ENCODE peak calls at places on chromosomes 4 and X, in four cellular contexts. R is HepG2, W is K562, N is H1. S is an unnamed sample.

GRCh38 chr4:145842224-145842887 is 96.3 kb downstream of the ZNF827 start:
- DNase-seq in W (no peak), N (no peak), R (no peak), S (peak; percentile 76)

GRCh38 chrX:633043-633654 is 2.6 kb downstream of the SHOX start:
- DNase-seq in W (no peak), R (no peak), N (no peak), S (no peak)

GRCh38 chr4:25347473-25347872 is 29.6 kb upstream of the ANAPC4 start:
- DNase-seq in N (no peak), R (no peak), W (no peak), S (no peak)

GRCh38 chr4:152534541-152535231 is 1.2 kb downstream of the FBXW7 start:
- DNase-seq in R (no peak), N (no peak), W (peak; percentile 38), S (peak; percentile 20)

GRCh38 chr4:30471861-30472260 is 248.3 kb upstream of the PCDH7 start:
- DNase-seq in R (no peak), W (no peak), N (no peak), S (no peak)

GRCh38 chr4:61397174-61397573 is 197.0 kb downstream of the ADGRL3 start:
- DNase-seq in R (no peak), W (no peak), N (no peak), S (no peak)

GRCh38 chr4:56870927-56871326 is 36.8 kb upstream of the REST start:
- DNase-seq in W (no peak), R (no peak), N (no peak), S (no peak)

GRCh38 chr4:57206172-57206571 is 96.0 kb upstream of the IGFBP7 start:
- DNase-seq in W (no peak), N (no peak), R (no peak), S (no peak)

GRCh38 chr4:48315728-48316630 is 25.4 kb upstream of the SLAIN2 start:
- DNase-seq in N (no peak), R (peak; percentile 54), W (peak; percentile 44), S (peak; percentile 64)

GRCh38 chrX:96752776-96753175 is 68.1 kb downstream of the DIAPH2 start:
- DNase-seq in R (no peak), W (no peak), N (no peak), S (no peak)

GRCh38 chr4:955161-955921 is 18.0 kb downstream of the DGKQ start:
- DNase-seq in N (no peak), W (no peak), R (no peak), S (no peak)

GRCh38 chrX:77668391-77669237 is 117.4 kb downstream of the ATRX start:
- DNase-seq in N (no peak), R (peak; percentile 1), W (peak; percentile 4), S (peak; percentile 81)

GRCh38 chrX:33434256-33435092 is 223.1 kb upstream of the DMD start:
- DNase-seq in N (peak; percentile 31), W (peak; percentile 4), R (peak; percentile 9), S (peak; percentile 59)

GRCh38 chr4:67393699-67394281 is 151.5 kb downstream of the CENPC start:
- DNase-seq in N (no peak), W (peak; percentile 32), R (peak; percentile 15), S (peak; percentile 44)

GRCh38 chrX:31717474-31717873 is 645.6 kb upstream of the FTHL17 start:
- DNase-seq in N (no peak), W (no peak), R (no peak), S (no peak)

GRCh38 chr4:85420831-85421230 is 54.1 kb upstream of the ARHGAP24 start:
- DNase-seq in N (no peak), W (no peak), R (no peak), S (no peak)

GRCh38 chr4:101211146-101211553 is 136.2 kb downstream of the PPP3CA start:
- DNase-seq in N (no peak), W (no peak), R (peak; percentile 55), S (no peak)

GRCh38 chr4:168550071-168550766 is 53.4 kb downstream of the PALLD start:
- DNase-seq in R (no peak), W (no peak), N (no peak), S (no peak)

GRCh38 chr4:90074322-90074886 is 52.8 kb upstream of the CCSER1 start:
- DNase-seq in W (no peak), N (peak; percentile 13), R (no peak), S (no peak)

GRCh38 chr4:74486905-74487304 is 42.0 kb downstream of the AREG start:
- DNase-seq in W (no peak), R (no peak), N (no peak), S (no peak)

GRCh38 chr4:113148925-113149324 is 99.5 kb downstream of the ANK2 start:
- DNase-seq in W (no peak), N (no peak), R (no peak), S (no peak)

GRCh38 chrX:151178746-151179145 is 2.4 kb downstream of the GPR50 start:
- DNase-seq in N (no peak), R (no peak), W (no peak), S (no peak)

GRCh38 chr4:129929052-129929451 is 833.1 kb downstream of the C4orf33 start:
- DNase-seq in W (peak; percentile 2), R (no peak), N (no peak), S (peak; percentile 5)

GRCh38 chrX:154013614-154014360 is 5.9 kb downstream of the IRAK1 start:
- DNase-seq in R (no peak), N (no peak), W (peak; percentile 72), S (peak; percentile 34)

GRCh38 chr4:147809171-147809570 is 77.3 kb downstream of the ARHGAP10 start:
- DNase-seq in R (no peak), W (no peak), N (no peak), S (no peak)
- TF ChIP-seq JUN in R (no peak), W (no peak), N (no peak), S (no peak)

GRCh38 chr4:186335793-186336192 is 69.8 kb downstream of the F11 start:
- DNase-seq in W (no peak), R (no peak), N (no peak), S (no peak)

GRCh38 chr4:186345184-186345583 is 79.2 kb downstream of the F11 start:
- DNase-seq in R (no peak), N (no peak), W (no peak), S (no peak)

GRCh38 chr4:186342582-186342981 is 76.6 kb downstream of the F11 start:
- DNase-seq in R (no peak), W (no peak), N (no peak), S (no peak)

GRCh38 chr4:186341655-186342054 is 75.7 kb downstream of the F11 start:
- DNase-seq in W (no peak), R (no peak), N (no peak), S (no peak)
- H3K27me3 ChIP-seq in W (peaks cover 27% of the 10 kb centered on the region), R (peaks cover 33% of the 10 kb centered on the region), N (peaks cover 43% of the 10 kb centered on the region), S (no peaks in the 10 kb centered on the region)

GRCh38 chrX:30304866-30305265 is 4.3 kb downstream of the NR0B1 start:
- DNase-seq in R (no peak), W (no peak), N (no peak), S (no peak)

GRCh38 chrX:30301203-30301602 is 8.0 kb downstream of the NR0B1 start:
- DNase-seq in R (no peak), N (no peak), W (no peak), S (no peak)

GRCh38 chrX:30301977-30302376 is 7.2 kb downstream of the NR0B1 start:
- DNase-seq in N (no peak), R (no peak), W (no peak), S (no peak)

GRCh38 chrX:30307466-30307865 is 1.7 kb downstream of the NR0B1 start:
- DNase-seq in R (no peak), W (no peak), N (no peak), S (no peak)

DNA sequence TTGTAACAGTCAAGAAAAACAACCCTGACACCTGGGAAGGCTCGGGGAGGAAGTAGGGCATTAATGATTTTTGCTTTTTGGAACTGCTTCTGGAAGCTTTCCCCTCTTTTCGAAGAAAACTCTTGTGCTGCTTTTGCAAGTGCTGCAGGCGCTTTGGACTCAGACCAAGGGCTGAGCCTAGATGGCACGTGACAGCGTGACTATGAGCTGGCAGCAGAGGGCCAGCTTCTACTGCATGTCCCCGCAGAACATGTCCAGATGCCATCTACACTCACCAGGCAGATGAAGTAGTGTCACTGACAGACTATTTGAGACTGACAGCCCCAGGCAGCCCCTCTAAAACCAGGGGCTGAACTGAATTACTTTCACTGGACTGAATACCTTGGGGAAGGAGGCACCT is 6.2 kb downstream of the NR0B1 start:
- DNase-seq in W (no peak), N (no peak), R (no peak), S (no peak)
- TF ChIP-seq JUN in W (no peak), N (no peak), R (no peak), S (no peak)

GRCh38 chr4:3877236-3877635 is 111.1 kb downstream of the ADRA2C start:
- DNase-seq in R (no peak), W (no peak), N (no peak), S (no peak)

GRCh38 chr4:3880595-3881120 is 114.5 kb downstream of the ADRA2C start:
- DNase-seq in R (peak; percentile 56), W (peak; percentile 72), N (peak; percentile 60), S (peak; percentile 55)

GRCh38 chr4:3877868-3878267 is 111.7 kb downstream of the ADRA2C start:
- DNase-seq in N (no peak), R (no peak), W (no peak), S (no peak)

GRCh38 chr4:3879681-3880594 is 113.8 kb downstream of the ADRA2C start:
- DNase-seq in R (no peak), N (no peak), W (no peak), S (no peak)

DNA sequence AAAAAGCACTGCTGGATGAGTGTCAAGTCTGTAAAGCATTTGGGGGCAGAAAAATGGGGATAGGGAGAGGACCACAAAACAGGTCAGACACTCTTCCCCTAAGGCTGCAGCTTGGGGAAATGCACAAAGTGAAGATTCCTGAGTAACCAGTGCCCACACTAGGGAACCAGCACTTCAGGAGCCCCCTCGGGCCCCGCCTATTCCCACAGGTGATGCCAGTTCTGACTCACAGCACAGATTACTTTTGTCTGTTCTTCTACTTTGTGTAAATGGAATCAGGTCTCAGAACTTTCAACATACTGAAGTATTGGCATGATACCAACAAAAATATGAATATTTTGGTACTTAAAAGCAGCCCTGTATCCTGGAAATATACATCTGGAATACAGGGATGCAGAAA is 112.5 kb downstream of the ADRA2C start:
- DNase-seq in N (no peak), R (no peak), W (no peak), S (no peak)
- H3K27me3 ChIP-seq in N (peaks cover 13% of the 10 kb centered on the region), R (peaks cover 22% of the 10 kb centered on the region), W (peaks cover 27% of the 10 kb centered on the region), S (peaks cover 19% of the 10 kb centered on the region)

DNA sequence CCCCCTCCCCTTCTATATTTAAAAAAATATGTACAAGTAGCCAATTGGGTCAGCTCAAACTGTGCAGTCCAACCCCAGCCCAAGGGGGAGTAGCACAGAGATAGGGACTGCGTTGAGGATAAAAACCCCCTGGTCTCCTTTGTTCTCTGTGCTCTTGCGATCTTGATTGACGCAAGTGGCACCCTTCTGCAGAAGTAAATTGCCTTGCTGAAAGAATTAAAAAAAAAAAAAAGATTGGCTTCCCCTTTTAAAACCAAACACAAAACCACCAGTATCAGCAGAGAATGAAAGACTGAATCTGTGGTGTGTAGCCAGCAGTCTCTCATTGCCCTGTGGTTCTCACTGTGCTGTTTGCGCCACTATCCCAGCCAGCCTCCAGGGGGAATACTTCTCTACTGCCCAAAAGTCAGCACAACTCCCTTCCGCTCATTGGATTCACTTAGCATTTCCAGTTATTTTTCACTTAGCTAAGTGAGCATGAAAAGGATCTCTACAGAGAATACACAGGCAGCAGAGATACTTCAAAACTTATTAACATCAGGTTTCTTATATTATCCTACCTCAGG is 29.7 kb downstream of the MANBA start:
- DNase-seq in R (peak; percentile 33), W (peak; percentile 17), N (no peak), S (no peak)
- TF ChIP-seq JUN in R (no peak), W (no peak), N (no peak), S (no peak)